ENCODE peak calls at places on chromosomes 13 and 19, in seven cellular contexts. A, M, H, J, P, Z and T are unnamed samples.

GRCh38 chr13:113150545-113151365 is 7.7 kb upstream of the PROZ start:
- DNase-seq in A (no peak), M (no peak), H (no peak), J (no peak), P (no peak), Z (no peak), T (no peak)

GRCh38 chr19:30856786-30857185 is 484.6 kb downstream of the ZNF536 start:
- DNase-seq in A (no peak), M (no peak), H (no peak), J (no peak), P (no peak), Z (no peak), T (no peak)

GRCh38 chr13:76048675-76049396 is 412.7 kb downstream of the LMO7 start:
- DNase-seq in A (peak; percentile 29), M (no peak), H (no peak), J (no peak), P (no peak), Z (no peak), T (no peak)

GRCh38 chr13:37868691-37869505 is 674 bp downstream of the TRPC4 start:
- DNase-seq in A (no peak), M (no peak), H (no peak), J (peak; percentile 26), P (peak; percentile 67), Z (no peak), T (no peak)

GRCh38 chr19:13623686-13624405 is 117.6 kb upstream of the CACNA1A start:
- DNase-seq in A (no peak), M (no peak), H (no peak), J (no peak), P (no peak), Z (no peak), T (no peak)

GRCh38 chr13:100022798-100023197 is 41.2 kb downstream of the ZIC2 start:
- DNase-seq in A (no peak), M (no peak), H (no peak), J (no peak), P (no peak), Z (peak; percentile 91), T (no peak)

GRCh38 chr19:49570997-49571676 is 9.2 kb downstream of the NOSIP start:
- DNase-seq in A (peak; percentile 47), M (no peak), H (peak; percentile 32), J (no peak), P (no peak), Z (no peak), T (no peak)

GRCh38 chr13:80084086-80084676 is 256.7 kb downstream of the SPRY2 start:
- DNase-seq in A (peak; percentile 13), M (no peak), H (no peak), J (peak; percentile 95), P (peak; percentile 99), Z (peak; percentile 73), T (peak; percentile 98)

GRCh38 chr13:51938454-51938853 is 72.8 kb downstream of the ATP7B start:
- DNase-seq in A (no peak), M (no peak), H (no peak), J (no peak), P (no peak), Z (no peak), T (no peak)

GRCh38 chr19:28598861-28599260 is 614.1 kb downstream of the UQCRFS1 start:
- DNase-seq in A (no peak), M (no peak), H (no peak), J (no peak), P (no peak), Z (no peak), T (no peak)

GRCh38 chr13:23767806-23768205 is 121.4 kb downstream of the MIPEP start:
- DNase-seq in A (no peak), M (no peak), H (no peak), J (no peak), P (no peak), Z (peak; percentile 15), T (no peak)

GRCh38 chr13:23766939-23767338 is 122.3 kb downstream of the MIPEP start:
- DNase-seq in A (no peak), M (no peak), H (no peak), J (no peak), P (no peak), Z (no peak), T (no peak)

GRCh38 chr13:23771966-23772365 is 117.2 kb downstream of the MIPEP start:
- DNase-seq in A (no peak), M (no peak), H (no peak), J (peak; percentile 72), P (peak; percentile 65), Z (peak; percentile 87), T (no peak)

GRCh38 chr13:23772717-23773116 is 116.5 kb downstream of the MIPEP start:
- DNase-seq in A (no peak), M (no peak), H (no peak), J (no peak), P (no peak), Z (no peak), T (no peak)

DNA sequence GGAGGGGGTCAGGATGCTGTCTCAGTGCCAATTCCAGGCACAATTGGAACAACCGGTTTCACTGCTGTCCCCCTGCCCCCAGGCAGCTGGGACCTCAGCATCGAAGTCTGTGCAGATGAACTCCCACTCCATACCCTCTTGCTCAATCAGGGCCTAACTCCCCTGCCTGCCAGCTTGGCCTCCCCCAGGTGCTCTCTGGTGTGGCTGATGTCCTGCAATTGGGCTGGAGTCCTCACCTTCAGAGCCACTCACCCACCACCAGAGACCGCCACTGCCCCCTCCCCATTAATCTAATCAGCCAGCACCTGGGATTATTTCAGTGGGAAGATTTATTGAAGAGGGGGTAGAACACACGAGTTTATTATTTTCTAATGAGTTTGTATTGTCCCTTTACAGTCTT is 118.8 kb downstream of the MIPEP start:
- DNase-seq in A (peak; percentile 28), M (no peak), H (no peak), J (no peak), P (no peak), Z (no peak), T (no peak)
- TF ChIP-seq CTCF in A (no peak), M (no peak), H (no peak), J (no peak), P (no peak), Z (no peak), T (no peak)

GRCh38 chr13:45411631-45412030 is 6.5 kb downstream of the SLC25A30 start:
- DNase-seq in A (no peak), M (no peak), H (no peak), J (no peak), P (no peak), Z (no peak), T (no peak)

GRCh38 chr13:45409993-45410392 is 8.2 kb downstream of the SLC25A30 start:
- DNase-seq in A (no peak), M (no peak), H (no peak), J (no peak), P (no peak), Z (no peak), T (no peak)

GRCh38 chr13:45412274-45413049 is 5.7 kb downstream of the SLC25A30 start:
- DNase-seq in A (no peak), M (no peak), H (no peak), J (no peak), P (no peak), Z (peak; percentile 24), T (no peak)

GRCh38 chr13:45410466-45410865 is 7.7 kb downstream of the SLC25A30 start:
- DNase-seq in A (no peak), M (no peak), H (no peak), J (no peak), P (no peak), Z (no peak), T (no peak)

DNA sequence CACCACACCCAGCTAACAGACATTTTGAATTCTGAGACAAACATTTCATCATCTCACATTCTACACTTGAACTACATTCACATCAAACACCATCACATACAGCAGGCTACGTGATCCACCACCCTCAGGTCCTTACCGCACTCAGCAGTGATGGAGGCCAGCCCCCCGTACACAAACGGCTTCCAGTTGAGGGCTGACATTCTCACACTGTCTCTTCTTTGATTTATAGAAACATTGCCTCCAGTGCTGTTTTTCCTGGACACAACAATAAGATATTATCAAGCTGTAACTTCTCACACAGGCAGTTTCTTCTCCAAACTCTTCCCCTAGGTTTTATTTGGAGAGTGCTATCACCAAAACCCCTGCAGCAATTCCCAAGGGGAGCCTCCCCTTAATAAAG is 6.9 kb downstream of the SLC25A30 start:
- DNase-seq in A (no peak), M (no peak), H (no peak), J (no peak), P (no peak), Z (no peak), T (no peak)
- TF ChIP-seq CTCF in A (no peak), M (no peak), H (no peak), J (no peak), P (no peak), Z (no peak), T (no peak)

GRCh38 chr13:87274209-87274819 is 396.9 kb upstream of the SLITRK5 start:
- DNase-seq in A (peak; percentile 64), M (no peak), H (peak; percentile 42), J (peak; percentile 10), P (peak; percentile 30), Z (peak; percentile 44), T (peak; percentile 49)
- TF ChIP-seq CTCF in A (peak; percentile 78), M (no peak), H (peak; percentile 46), J (peak; percentile 83), P (peak; percentile 64), Z (peak; percentile 65), T (peak; percentile 74)

GRCh38 chr19:485122-485521 is 11.2 kb upstream of the MADCAM1 start:
- DNase-seq in A (no peak), M (no peak), H (no peak), J (no peak), P (no peak), Z (no peak), T (no peak)

GRCh38 chr19:483332-484072 is 12.8 kb upstream of the MADCAM1 start:
- DNase-seq in A (no peak), M (no peak), H (no peak), J (no peak), P (no peak), Z (no peak), T (no peak)

GRCh38 chr19:480016-480855 is 16.1 kb upstream of the MADCAM1 start:
- DNase-seq in A (peak; percentile 57), M (peak; percentile 38), H (peak; percentile 87), J (no peak), P (peak; percentile 53), Z (no peak), T (no peak)

GRCh38 chr19:484494-484893 is 11.8 kb upstream of the MADCAM1 start:
- DNase-seq in A (no peak), M (no peak), H (no peak), J (no peak), P (no peak), Z (no peak), T (no peak)

DNA sequence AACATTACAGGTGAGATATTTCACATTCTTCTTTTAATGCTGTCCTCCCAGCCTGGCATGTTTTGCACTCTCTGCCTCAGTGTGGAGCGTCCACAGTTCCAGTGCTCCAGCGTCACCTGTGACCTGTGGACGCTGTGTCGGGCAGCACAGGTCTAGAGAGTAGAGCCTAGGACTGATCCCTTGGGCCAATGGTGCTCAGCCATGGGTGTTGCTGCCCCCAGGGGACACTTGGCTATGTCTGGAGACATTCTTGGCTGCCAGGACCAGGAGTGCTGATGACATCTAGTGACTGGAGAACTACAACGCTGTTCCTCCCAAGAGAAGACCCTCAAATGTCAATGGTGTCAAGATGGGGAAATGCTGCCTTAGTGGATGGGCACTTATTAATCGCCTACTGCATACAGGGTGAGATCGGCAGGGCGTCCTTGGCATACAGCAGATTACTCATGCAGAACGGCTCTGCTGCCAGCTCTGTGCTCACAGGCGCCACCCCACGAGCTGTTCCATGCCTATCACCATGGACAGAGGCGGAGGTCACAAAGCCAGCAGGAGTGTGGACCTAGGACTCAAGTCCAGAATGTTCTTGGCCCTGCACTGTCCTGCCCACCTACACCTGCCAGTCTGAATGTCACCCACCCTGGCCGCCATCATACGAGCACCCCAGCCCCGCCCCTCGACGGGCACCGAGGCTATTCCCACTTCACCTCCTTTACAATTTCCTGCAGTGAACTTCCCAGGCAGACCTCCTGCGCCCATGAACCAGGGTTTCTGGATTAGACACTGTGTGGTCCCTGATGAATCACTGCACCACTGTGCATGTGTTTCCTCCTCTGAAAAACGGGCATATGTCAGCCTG is 13.9 kb upstream of the MADCAM1 start:
- DNase-seq in A (no peak), M (no peak), H (no peak), J (no peak), P (no peak), Z (no peak), T (no peak)
- TF ChIP-seq CTCF in A (no peak), M (no peak), H (no peak), J (peak; percentile 17), P (no peak), Z (no peak), T (no peak)